ENCODE peak calls at places on chromosomes 7 and 10, in four cellular contexts. F is HCT116, B is right lobe of liver, R is IMR-90. O is an unnamed sample.

GRCh38 chr7:30472081-30472770 is 6.4 kb downstream of the NOD1 start:
- ATAC-seq in B (no peak), F (no peak), R (no peak), O (no peak)

GRCh38 chr7:33579561-33579960 is 325.8 kb upstream of the BMPER start:
- ATAC-seq in F (no peak), R (peak; percentile 86), B (no peak), O (no peak)

GRCh38 chr7:123680580-123680979 is 24.9 kb downstream of the LMOD2 start:
- ATAC-seq in R (no peak), B (peak; percentile 46), F (no peak), O (no peak)

GRCh38 chr10:43204943-43205671 is 61.8 kb downstream of the RASGEF1A start:
- ATAC-seq in R (peak; percentile 80), F (peak; percentile 51), B (peak; percentile 76), O (peak; percentile 29)

GRCh38 chr7:84949501-84949900 is 237.4 kb downstream of the SEMA3D start:
- ATAC-seq in R (no peak), B (no peak), F (no peak), O (no peak)

GRCh38 chr7:83475403-83475802 is 173.5 kb downstream of the SEMA3E start:
- ATAC-seq in R (no peak), B (no peak), F (peak; percentile 80), O (no peak)

GRCh38 chr7:105006367-105007139 is 7.5 kb upstream of the KMT2E start:
- ATAC-seq in R (no peak), B (no peak), F (peak; percentile 32), O (no peak)

GRCh38 chr10:117535752-117536358 is 6.7 kb upstream of the EMX2 start:
- ATAC-seq in F (no peak), R (no peak), B (no peak), O (no peak)

GRCh38 chr7:130614449-130614848 is 54.1 kb downstream of the COPG2 start:
- ATAC-seq in F (no peak), R (no peak), B (no peak), O (no peak)

GRCh38 chr7:28378574-28379149 is 33.7 kb upstream of the CREB5 start:
- ATAC-seq in B (no peak), R (peak; percentile 27), F (no peak), O (no peak)

GRCh38 chr10:133388973-133389818 is 4.8 kb upstream of the MTG1 start:
- ATAC-seq in B (no peak), F (no peak), R (no peak), O (no peak)

GRCh38 chr10:35259769-35260397 is 76.4 kb upstream of the CCNY start:
- ATAC-seq in F (no peak), R (peak; percentile 99), B (peak; percentile 37), O (no peak)

GRCh38 chr10:79234391-79235318 is 112.6 kb upstream of the PPIF start:
- ATAC-seq in B (peak; percentile 43), F (peak; percentile 28), R (peak; percentile 25), O (no peak)

GRCh38 chr10:6124666-6125065 is 35.8 kb downstream of the RBM17 start:
- ATAC-seq in F (no peak), R (no peak), B (peak; percentile 26), O (peak; percentile 65)

GRCh38 chr7:142579946-142580345 is 169.3 kb upstream of the PRSS1 start:
- ATAC-seq in R (no peak), B (no peak), F (no peak), O (no peak)

GRCh38 chr7:41312235-41312634 is 390.7 kb downstream of the INHBA start:
- ATAC-seq in B (no peak), R (no peak), F (no peak), O (no peak)

DNA sequence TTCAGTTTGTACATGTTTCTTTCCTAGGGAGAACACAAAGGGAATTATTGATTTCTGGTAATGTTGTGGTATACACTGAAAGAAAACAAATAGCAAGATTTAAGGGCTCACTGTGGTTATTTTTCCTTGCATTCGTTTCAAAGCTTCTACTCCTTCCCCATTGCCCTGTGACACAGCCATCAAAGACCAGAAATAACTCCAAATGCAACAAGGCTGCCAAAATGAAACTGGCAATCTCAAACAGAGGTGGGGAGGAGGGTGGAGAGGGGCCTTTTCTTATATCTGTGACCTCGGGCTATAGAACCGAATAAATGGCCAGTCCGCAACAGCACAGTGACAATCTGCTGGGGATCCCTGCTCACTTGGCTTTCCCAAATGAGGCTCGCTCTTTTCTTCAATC is 17.3 kb upstream of the SPOCK2 start:
- ATAC-seq in F (no peak), R (no peak), B (no peak), O (no peak)
- H3K27ac ChIP-seq in F (no peak overlapping the region), R (no peak overlapping the region), B (no peak overlapping the region), O (no peak overlapping the region)

GRCh38 chr7:26864309-26865093 is at the start of gene SKAP2:
- ATAC-seq in F (peak; percentile 90), R (peak; percentile 98), B (peak; percentile 97), O (peak; percentile 99)
- TF ChIP-seq POLR2A in F (peak; percentile 76), R (peak; percentile 85), B (peak; percentile 98), O (peak; percentile 96)

DNA sequence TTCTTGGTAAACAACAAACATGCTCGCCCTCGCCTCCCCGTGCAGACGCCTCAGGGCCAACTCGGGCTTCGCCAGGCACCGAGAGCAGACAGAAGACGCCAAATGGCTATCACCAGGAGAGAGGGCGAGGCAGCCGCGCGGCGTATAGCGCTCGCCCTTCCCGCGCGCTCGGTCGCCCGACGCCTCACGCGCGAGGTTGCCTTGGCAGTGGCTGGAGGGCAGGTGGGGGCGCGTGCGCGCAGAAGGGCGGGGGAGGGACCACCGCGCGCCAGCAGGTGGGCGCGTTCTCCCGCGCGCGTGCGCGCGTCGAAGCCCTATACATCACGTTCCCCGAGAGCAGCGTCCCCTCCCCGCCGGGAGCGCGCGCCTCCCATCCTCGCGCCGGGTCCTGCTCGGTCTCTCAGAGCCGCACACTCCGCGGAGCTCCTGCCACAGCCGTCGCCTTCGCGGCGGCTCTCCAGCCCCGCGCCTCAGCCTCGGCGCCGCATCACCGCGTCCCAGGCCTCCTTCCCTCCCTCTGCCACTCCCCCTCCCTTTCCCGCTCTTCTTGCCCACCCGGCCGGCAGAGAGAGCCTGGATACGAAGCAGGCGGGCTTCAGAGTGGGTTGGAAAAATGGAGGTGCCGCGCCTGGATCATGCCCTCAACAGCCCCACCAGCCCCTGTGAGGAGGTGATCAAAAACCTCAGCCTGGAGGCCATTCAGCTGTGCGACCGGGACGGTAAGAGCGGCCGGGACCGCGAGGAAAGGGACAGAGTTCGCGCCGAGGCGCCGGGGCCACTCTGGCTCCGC is at the start of gene PHYHIPL:
- ATAC-seq in F (no peak), R (peak; percentile 11), B (peak; percentile 77), O (no peak)
- H3K4me3 ChIP-seq in F (no peak within 1 kb of the TSS), R (no peak within 1 kb of the TSS), B (peak within 1 kb of the TSS; percentile 49), O (peak within 1 kb of the TSS; percentile 53)

GRCh38 chr10:52533986-52534385 is 219.9 kb downstream of the DKK1 start:
- ATAC-seq in R (no peak), F (no peak), B (no peak), O (no peak)

GRCh38 chr10:52541082-52541481 is 227.0 kb downstream of the DKK1 start:
- ATAC-seq in F (no peak), B (no peak), R (no peak), O (no peak)

GRCh38 chr10:52542891-52543290 is 228.8 kb downstream of the DKK1 start:
- ATAC-seq in R (no peak), F (no peak), B (no peak), O (no peak)

GRCh38 chr10:52540479-52540984 is 226.5 kb downstream of the DKK1 start:
- ATAC-seq in B (no peak), R (no peak), F (no peak), O (no peak)

DNA sequence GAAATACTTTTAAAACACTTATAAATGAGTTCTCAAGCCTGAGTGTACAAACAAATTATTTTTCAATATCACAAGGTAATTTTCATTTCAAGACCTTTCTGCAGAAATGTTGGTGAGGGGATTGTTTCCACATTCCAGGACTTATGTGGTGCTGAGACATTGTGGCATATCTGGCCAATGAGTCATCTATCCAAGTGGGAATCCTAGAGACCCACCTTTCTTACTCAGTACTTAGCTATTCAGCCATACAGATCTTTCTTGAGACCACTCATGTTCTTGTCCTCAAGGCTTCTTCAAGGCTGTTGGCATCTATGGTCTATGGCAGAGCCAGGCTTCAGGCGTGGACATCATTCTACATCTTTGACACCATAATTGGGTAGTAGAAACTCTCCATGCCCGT is 225.4 kb downstream of the DKK1 start:
- ATAC-seq in R (peak; percentile 11), F (peak; percentile 96), B (no peak), O (no peak)
- H3K27ac ChIP-seq in R (no peak overlapping the region), F (peak overlapping the region; percentile 48), B (no peak overlapping the region), O (no peak overlapping the region)

DNA sequence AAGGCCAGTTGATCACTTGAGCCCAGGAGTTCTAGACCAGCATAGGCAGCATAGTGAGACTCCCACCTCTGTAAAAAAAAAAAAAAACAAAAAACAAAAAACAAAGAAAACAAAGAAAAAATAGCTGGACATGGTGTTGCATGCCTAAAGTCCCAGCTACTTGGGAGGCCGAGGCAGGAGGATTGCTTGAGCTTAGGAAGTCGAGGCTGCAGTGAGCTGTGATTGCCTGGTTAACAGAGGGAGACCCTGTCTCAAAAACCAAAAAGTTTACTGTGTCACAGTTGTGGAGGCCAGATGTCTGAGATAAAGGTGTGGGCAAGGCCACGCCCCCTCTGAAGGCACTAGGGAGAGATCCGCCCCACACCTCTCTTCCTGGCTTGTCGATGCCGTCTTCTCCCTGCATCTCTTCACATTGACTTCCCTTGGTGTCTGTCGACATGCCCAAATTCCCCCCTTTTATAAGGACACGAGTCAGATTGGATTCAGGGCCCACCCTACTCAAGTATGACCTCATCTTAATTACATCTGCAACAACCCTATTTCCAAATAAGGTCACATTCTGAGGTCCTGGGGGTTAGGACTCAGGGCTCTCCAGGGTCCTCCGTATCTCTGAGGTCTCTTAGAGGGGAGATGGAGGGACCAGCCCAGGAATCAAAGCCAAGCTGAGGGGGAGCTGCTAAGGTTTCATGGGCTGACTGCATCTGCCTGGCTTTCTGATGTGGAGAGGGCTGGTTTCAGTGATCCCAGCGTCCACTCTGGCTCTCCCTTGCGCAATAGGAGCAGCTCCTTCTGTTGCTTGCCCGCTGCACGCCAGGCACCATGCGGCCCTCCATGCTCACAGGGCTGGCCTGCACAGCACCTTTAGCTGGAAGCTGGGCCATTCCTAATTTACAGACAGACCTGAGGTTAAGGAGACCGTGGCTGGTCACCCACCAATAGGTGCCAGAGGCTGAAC is 23.1 kb downstream of the AGAP3 start:
- ATAC-seq in F (no peak), B (peak; percentile 50), R (no peak), O (peak; percentile 54)
- TF ChIP-seq POLR2A in F (no peak), B (no peak), R (no peak), O (no peak)

GRCh38 chr7:106061301-106061979 is 50.7 kb downstream of the SYPL1 start:
- ATAC-seq in F (no peak), R (no peak), B (no peak), O (no peak)
- H3K4me3 ChIP-seq in F (no peak overlapping the region), R (no peak overlapping the region), B (no peak overlapping the region), O (no peak overlapping the region)

GRCh38 chr10:60147576-60148265 is 241.4 kb upstream of the CCDC6 start:
- ATAC-seq in F (no peak), R (no peak), B (peak; percentile 46), O (no peak)

GRCh38 chr10:60148266-60148840 is 241.3 kb downstream of the ANK3 start:
- ATAC-seq in F (no peak), B (peak; percentile 94), R (peak; percentile 56), O (no peak)

GRCh38 chr10:60144099-60144498 is 237.7 kb upstream of the CCDC6 start:
- ATAC-seq in B (peak; percentile 58), R (no peak), F (no peak), O (no peak)

GRCh38 chr10:60147025-60147424 is 240.7 kb upstream of the CCDC6 start:
- ATAC-seq in F (no peak), R (no peak), B (no peak), O (no peak)

DNA sequence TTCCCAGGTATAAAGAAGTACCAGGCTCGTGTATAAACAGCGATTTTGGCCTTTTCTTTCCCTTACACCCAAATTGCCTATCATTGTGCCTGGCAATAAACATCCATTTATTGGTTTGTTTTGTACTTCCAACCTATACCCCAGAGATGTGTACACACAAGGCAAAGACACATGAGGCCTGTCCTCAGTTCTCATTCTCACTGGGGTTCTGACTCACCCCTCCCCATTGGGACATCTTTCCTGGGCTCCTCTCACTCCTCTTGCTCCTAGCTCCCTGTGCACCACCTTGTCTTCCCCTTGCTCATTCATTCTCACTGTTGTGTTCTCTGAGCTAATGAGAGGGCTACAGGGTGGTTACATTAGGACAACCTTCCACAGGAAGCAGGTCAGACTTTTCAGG is 240.7 kb downstream of the ANK3 start:
- ATAC-seq in R (no peak), B (no peak), F (peak; percentile 25), O (no peak)
- H3K27ac ChIP-seq in R (no peak overlapping the region), B (no peak overlapping the region), F (no peak overlapping the region), O (no peak overlapping the region)

O was measured in gastroesophageal sphincter.